ENCODE peak calls at places on chromosomes 7 and 10, in four cellular contexts. U is neural progenitor cell, L is endothelial cell, X is hepatocyte. H is an unnamed sample.

GRCh38 chr7:74483402-74484336 is 30.0 kb downstream of the GTF2IRD1 start:
- DNase-seq in X (peak), U (no peak), L (no peak), H (no peak)

GRCh38 chr7:30510124-30511074 is 5.8 kb upstream of the GGCT start:
- DNase-seq in L (peak), U (peak), X (peak), H (no peak)

GRCh38 chr7:131602994-131603372 is 46.6 kb upstream of the PODXL start:
- DNase-seq in X (no peak), L (no peak), U (no peak), H (no peak)

GRCh38 chr7:70479153-70480021 is 652.6 kb upstream of the GALNT17 start:
- DNase-seq in U (no peak), L (no peak), X (no peak), H (no peak)

GRCh38 chr7:2613113-2613925 is 18.5 kb upstream of the TTYH3 start:
- DNase-seq in U (no peak), X (no peak), L (no peak), H (no peak)

GRCh38 chr7:131105803-131106680 is 221.6 kb upstream of the MKLN1 start:
- DNase-seq in L (peak), X (peak), U (peak), H (peak)

GRCh38 chr10:4130685-4131084 is 345.7 kb upstream of the KLF6 start:
- DNase-seq in L (no peak), U (no peak), X (no peak), H (no peak)

GRCh38 chr10:33889371-33889770 is 554.9 kb upstream of the NRP1 start:
- DNase-seq in X (no peak), U (no peak), L (no peak), H (no peak)

GRCh38 chr7:44549457-44549856 is 8.3 kb upstream of the NPC1L1 start:
- DNase-seq in L (no peak), X (no peak), U (no peak), H (no peak)

GRCh38 chr7:132453825-132454224 is 122.4 kb downstream of the PLXNA4 start:
- DNase-seq in X (no peak), L (no peak), U (no peak), H (no peak)

GRCh38 chr10:113108180-113108835 is 158.3 kb downstream of the TCF7L2 start:
- DNase-seq in X (no peak), U (peak), L (peak), H (peak)

GRCh38 chr7:13055732-13056369 is 368.4 kb downstream of the ARL4A start:
- DNase-seq in L (no peak), U (no peak), X (no peak), H (no peak)

GRCh38 chr10:96670786-96671185 is 49.5 kb downstream of the PIK3AP1 start:
- DNase-seq in L (no peak), U (no peak), X (no peak), H (no peak)

GRCh38 chr10:26642896-26643653 is 54.4 kb upstream of the PDSS1 start:
- DNase-seq in X (no peak), U (no peak), L (no peak), H (no peak)

GRCh38 chr10:13594641-13595040 is 7.9 kb downstream of the PRPF18 start:
- DNase-seq in X (no peak), L (no peak), U (no peak), H (no peak)

GRCh38 chr10:32687116-32687515 is 241.2 kb downstream of the CCDC7 start:
- DNase-seq in L (no peak), X (no peak), U (no peak), H (no peak)

GRCh38 chr10:17616403-17617030 is 657 bp downstream of the HACD1 start:
- DNase-seq in U (peak), L (peak), X (peak), H (peak)

GRCh38 chr7:23114854-23115253 is 9.3 kb downstream of the KLHL7 start:
- DNase-seq in U (no peak), L (no peak), X (no peak), H (no peak)

GRCh38 chr10:389836-390448 is 254.7 kb downstream of the ZMYND11 start:
- DNase-seq in U (no peak), L (no peak), X (no peak), H (no peak)

GRCh38 chr10:42769653-42770052 is 12.9 kb upstream of the BMS1 start:
- DNase-seq in L (no peak), X (no peak), U (no peak), H (no peak)

GRCh38 chr10:94062611-94063010 is 68.9 kb downstream of the PLCE1 start:
- DNase-seq in L (no peak), X (no peak), U (no peak), H (no peak)

GRCh38 chr10:69913586-69913985 is 111.9 kb downstream of the COL13A1 start:
- DNase-seq in U (no peak), X (no peak), L (no peak), H (no peak)

GRCh38 chr10:71644307-71645180 is 75.0 kb downstream of the C10orf105 start:
- DNase-seq in L (no peak), X (no peak), U (no peak), H (peak)

GRCh38 chr7:7982904-7983303 is 14.3 kb downstream of the GLCCI1 start:
- DNase-seq in L (no peak), X (no peak), U (no peak), H (no peak)

GRCh38 chr10:77841711-77842375 is 84.7 kb downstream of the DLG5 start:
- DNase-seq in U (no peak), L (no peak), X (no peak), H (no peak)

GRCh38 chr10:69644658-69645295 is 14.7 kb downstream of the FAM241B start:
- DNase-seq in U (peak), X (peak), L (peak), H (peak)

GRCh38 chr10:60950312-60950711 is 6.3 kb upstream of the RHOBTB1 start:
- DNase-seq in L (no peak), X (no peak), U (no peak), H (no peak)

GRCh38 chr7:63043657-63044543 is 954.7 kb upstream of the ZNF722 start:
- DNase-seq in U (no peak), L (no peak), X (no peak), H (no peak)

GRCh38 chr10:46022978-46023702 is 7.3 kb downstream of the NCOA4 start:
- DNase-seq in L (peak), X (peak), U (peak), H (peak)

GRCh38 chr10:17023386-17024298 is 106.0 kb downstream of the CUBN start:
- DNase-seq in U (peak), X (peak), L (peak), H (peak)

GRCh38 chr7:151856098-151856497 is 20.8 kb downstream of the PRKAG2 start:
- DNase-seq in X (no peak), L (no peak), U (no peak), H (no peak)
- TF ChIP-seq CTCF in X (no peak), L (peak), U (no peak), H (no peak)

GRCh38 chr10:73625004-73625883 is 16.0 kb downstream of the MYOZ1 start:
- DNase-seq in X (peak), L (peak), U (peak), H (peak)
- TF ChIP-seq CTCF in X (no peak), L (no peak), U (no peak), H (no peak)

GRCh38 chr7:101453617-101454016 is 90.9 kb downstream of the COL26A1 start:
- DNase-seq in U (no peak), L (no peak), X (no peak), H (no peak)

DNA sequence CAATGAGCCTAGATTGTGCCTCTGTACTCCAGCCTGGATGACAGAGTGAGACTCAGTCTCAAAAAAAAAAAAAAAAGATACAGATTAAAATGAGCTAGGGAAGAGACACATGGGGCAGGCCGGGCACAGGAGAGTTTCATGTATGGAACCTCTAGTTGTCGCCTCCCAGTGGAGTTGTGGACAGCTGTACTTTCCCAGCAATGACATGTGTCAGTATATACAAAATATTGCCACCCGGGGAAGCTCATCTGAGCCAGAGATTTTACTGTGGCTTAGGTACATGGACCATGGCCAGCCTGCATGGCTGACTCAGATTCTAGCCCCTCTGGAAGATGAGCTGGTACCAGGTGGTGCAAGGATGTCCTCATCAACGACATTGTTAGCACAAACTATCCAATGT is 87.4 kb downstream of the COL26A1 start:
- DNase-seq in U (no peak), X (no peak), L (no peak), H (no peak)
- TF ChIP-seq CTCF in U (no peak), X (no peak), L (no peak), H (no peak)

GRCh38 chr7:128865303-128865702 is 2.6 kb downstream of the ATP6V1F start:
- DNase-seq in U (no peak), X (no peak), L (no peak), H (no peak)

GRCh38 chr7:128860158-128861073 is 2.2 kb upstream of the ATP6V1F start:
- DNase-seq in L (no peak), U (peak), X (no peak), H (no peak)

GRCh38 chr7:128861957-128862570 is 592 bp upstream of the ATP6V1F start:
- DNase-seq in L (no peak), X (no peak), U (no peak), H (no peak)

GRCh38 chr7:128863433-128863989 is 855 bp downstream of the ATP6V1F start:
- DNase-seq in U (peak), L (peak), X (peak), H (peak)

DNA sequence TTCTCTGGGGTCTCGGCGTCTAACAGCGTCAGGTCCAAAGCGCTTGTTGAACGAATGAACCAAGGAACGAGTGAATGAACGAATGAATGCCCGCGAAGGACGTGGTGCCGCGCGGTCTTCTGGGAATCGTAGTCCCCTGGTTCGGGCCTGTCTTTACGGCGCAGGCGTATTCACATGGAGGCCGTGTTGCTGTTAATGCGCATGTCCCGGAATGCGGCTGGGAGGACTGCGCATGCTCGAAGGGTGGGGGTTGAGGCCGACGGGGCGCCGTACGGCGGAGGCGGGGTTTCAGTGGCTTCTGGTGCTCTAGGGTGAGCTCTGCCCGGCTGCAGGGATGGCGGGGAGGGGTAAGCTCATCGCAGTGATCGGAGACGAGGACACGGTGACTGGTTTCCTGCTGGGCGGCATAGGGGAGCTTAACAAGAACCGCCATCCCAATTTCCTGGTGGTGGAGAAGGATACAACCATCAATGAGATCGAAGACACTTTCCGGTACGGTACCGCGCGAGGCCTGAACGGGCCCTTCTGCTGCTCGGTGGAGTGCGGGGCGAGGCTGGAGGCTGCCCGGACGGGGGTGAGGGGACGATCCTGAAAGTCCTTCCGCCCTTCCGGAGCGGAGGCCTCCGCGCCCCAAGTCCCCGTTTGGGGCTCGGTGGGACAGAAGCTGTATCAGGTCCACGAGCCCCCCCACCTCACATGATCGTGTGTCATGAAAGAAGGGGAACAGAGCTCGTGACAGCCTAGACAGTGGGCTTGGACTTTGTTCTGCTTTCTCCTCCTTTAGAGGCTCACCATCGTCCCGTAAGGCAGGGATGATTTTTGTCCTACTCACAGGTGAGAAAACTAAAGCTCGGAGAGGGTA is at the start of gene ATP6V1F:
- DNase-seq in U (peak), L (peak), X (peak), H (peak)
- TF ChIP-seq CTCF in U (no peak), L (no peak), X (no peak), H (no peak)

DNA sequence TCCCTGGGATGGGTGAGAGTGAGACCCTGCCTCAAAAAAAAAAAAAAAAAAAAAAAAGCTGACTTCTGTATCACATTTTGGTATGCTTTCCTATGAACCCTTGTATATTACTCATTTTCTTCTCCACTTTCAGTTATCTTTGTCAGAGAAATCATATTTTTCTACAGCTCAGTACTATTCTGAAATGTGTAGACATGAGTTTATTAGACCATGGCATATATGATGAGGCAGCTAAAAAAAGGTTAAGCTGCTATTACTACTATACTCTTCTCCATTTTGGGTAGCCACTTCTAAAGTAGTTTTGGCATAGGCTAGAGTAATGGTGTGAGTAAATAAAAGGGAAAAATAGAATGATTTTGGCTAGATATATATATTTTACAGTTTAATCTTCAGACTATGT is 53.4 kb downstream of the MLLT10 start:
- DNase-seq in U (no peak), L (no peak), X (no peak), H (no peak)
- TF ChIP-seq CTCF in U (no peak), L (no peak), X (no peak), H (no peak)

DNA sequence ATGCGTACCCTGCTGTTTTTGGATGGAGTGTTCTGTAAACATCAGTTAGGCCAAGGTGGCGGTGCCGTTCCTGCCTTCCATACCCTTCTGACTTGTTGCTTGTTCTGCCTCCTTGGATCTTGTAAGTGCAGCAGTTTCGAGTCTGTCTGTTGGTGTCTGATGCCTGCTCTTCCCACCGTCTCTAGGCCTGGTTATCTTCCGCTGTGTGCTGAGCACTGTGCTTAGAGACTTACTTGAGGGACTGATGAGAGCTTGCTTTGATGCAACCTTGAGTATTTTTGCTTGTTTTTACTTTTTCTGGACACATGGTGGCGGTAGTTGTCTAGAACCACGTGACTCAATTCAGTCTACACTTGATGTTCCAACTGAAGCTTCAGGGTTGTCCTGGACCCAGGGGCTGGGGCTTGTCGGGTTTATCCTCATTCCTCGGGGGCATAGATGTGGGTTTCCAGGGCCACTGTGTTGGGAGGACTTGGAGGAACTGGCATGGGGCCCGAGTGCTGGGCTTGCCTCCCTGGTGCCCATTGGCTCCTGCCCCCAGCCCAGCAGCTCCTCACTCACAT is 14.4 kb upstream of the SPRN start:
- DNase-seq in X (no peak), L (no peak), U (no peak), H (peak)
- TF ChIP-seq CTCF in X (no peak), L (no peak), U (peak), H (peak)